ENCODE peak calls at places on chromosome 22, in five cellular contexts. I is OCI-LY7, G is astrocyte, O is mucosa of descending colon, U is foreskin fibroblast. L is an unnamed sample.

GRCh38 chr22:45248832-45249561 is 8.3 kb upstream of the KIAA0930 start:
- DNase-seq in I (peak), G (no peak), O (no peak), U (no peak), L (no peak)

GRCh38 chr22:29859976-29860766 is 22.1 kb upstream of the ASCC2 start:
- DNase-seq in I (no peak), G (no peak), O (no peak), U (no peak), L (no peak)

GRCh38 chr22:23220485-23221350 is 40.4 kb downstream of the BCR start:
- DNase-seq in I (peak), G (peak), O (peak), U (peak), L (no peak)

GRCh38 chr22:48382197-48382596 is 1445.5 kb downstream of the BRD1 start:
- DNase-seq in I (no peak), G (no peak), O (no peak), U (no peak), L (no peak)

GRCh38 chr22:49999901-50000586 is 12.5 kb downstream of the IL17REL start:
- DNase-seq in I (no peak), G (no peak), O (no peak), U (no peak), L (no peak)

GRCh38 chr22:25509391-25509791 is 55.1 kb upstream of the GRK3 start:
- DNase-seq in I (no peak), G (peak), O (no peak), U (no peak), L (no peak)

GRCh38 chr22:21687685-21688259 is 22.0 kb downstream of the PPIL2 start:
- DNase-seq in I (no peak), G (no peak), O (no peak), U (no peak), L (no peak)

GRCh38 chr22:39513791-39514190 is 6.6 kb upstream of the ATF4 start:
- DNase-seq in I (no peak), G (no peak), O (no peak), U (no peak), L (no peak)

GRCh38 chr22:24455751-24456426 is 28.5 kb downstream of the ADORA2A start:
- DNase-seq in I (no peak), G (no peak), O (no peak), U (no peak), L (no peak)

DNA sequence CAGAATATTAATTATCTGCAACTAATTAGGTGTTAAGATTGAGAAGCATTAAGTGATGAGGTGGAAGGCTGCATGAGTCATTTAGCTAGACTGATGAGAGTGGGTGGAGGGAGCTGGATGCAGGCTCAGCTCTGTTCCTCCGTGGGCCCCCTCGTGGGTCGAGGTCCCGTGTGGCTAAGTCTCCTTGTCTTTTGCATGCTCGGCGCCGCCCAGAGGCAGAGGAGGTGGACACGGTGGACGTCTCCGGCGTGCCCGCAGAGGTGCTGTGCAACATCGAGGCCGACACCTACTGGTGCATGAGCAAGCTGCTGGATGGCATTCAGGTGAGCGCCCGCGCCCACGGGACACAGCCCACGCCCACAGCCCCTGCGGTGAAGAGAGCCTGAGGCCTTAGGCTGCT is 211.6 kb downstream of the TBC1D22A start:
- DNase-seq in I (no peak), G (no peak), O (no peak), U (no peak), L (no peak)
- H3K4me3 ChIP-seq in I (no peak), G (no peak), O (no peak), U (no peak), L (no peak)

DNA sequence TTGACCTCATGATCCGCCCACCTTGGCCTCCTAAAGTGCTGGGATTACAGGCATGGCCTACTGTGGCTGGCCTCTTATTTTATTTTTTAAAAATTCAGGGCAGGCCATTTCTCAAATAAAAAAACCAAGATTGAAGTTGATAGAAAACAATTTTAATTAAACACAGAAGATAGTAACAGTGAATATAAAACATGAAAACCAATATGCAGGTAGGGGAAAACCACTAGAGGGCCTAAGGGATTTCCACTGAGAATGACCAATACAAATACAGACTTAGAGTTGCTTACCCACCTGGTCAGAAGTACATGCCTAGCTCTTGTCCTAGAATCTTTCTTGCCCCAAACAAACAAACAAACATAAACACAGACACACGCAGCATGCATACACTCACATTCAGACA is 1.7 kb upstream of the RTCB start:
- DNase-seq in I (peak), G (peak), O (no peak), U (peak), L (no peak)
- TF ChIP-seq CTCF in I (peak), G (peak), O (no peak), U (peak), L (peak)

DNA sequence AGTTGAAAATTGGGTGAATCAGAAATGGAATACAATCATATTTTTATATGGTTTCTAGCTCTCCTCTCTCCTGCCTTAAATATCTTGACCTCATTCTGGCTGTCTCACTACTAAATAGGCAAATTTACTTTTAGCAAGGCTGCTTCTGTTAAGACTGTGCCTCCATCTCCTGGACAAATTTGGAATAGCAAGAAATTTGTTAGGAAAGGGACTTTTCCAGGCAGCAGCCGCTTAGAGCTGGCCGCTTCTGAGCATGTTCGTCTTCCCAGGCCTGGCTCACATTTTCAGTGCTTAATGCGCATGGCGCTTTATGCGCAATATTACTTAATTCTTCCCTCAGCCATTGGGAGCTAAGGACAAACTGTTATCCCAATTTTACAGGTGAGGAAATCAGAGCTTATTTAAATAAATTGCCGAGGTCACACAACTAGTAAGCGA is 1.7 kb upstream of the PEX26 start:
- DNase-seq in I (peak), G (peak), O (no peak), U (peak), L (no peak)
- H3K4me3 ChIP-seq in I (peak), G (no peak), O (no peak), U (no peak), L (no peak)

GRCh38 chr22:33088418-33088817 is 30.2 kb upstream of the SYN3 start:
- DNase-seq in I (no peak), G (no peak), O (no peak), U (no peak), L (no peak)

GRCh38 chr22:33082221-33082620 is 24.0 kb upstream of the SYN3 start:
- DNase-seq in I (no peak), G (no peak), O (no peak), U (no peak), L (no peak)

DNA sequence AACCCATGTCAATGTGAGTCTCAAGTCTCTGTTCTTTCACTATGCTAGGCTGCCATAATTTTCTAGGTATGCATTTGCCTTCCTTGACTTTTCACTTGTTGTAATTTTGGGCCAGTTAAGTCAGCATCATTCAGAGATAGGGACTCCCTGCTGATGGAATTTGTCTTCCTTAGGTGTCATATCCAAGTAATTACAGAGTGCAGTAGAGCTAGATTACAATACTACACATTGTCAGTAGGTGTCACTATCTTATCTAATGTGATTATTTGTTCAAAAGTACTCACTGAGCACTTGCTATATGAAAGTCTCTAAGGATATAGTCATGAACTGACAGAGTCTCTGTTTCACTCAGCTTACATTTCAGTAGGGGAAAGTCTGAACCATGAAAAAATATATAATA is 25.0 kb upstream of the SYN3 start:
- DNase-seq in I (peak), G (no peak), O (no peak), U (no peak), L (no peak)
- TF ChIP-seq CTCF in I (peak), G (no peak), O (no peak), U (no peak), L (peak)

GRCh38 chr22:35805466-35805865 is 87.8 kb downstream of the APOL5 start:
- DNase-seq in I (no peak), G (no peak), O (no peak), U (no peak), L (no peak)
- H3K4me3 ChIP-seq in I (no peak), G (no peak), O (no peak), U (no peak), L (no peak)

GRCh38 chr22:38201371-38201717 is 450 bp upstream of the MAFF start:
- DNase-seq in I (no peak), G (no peak), O (no peak), U (no peak), L (no peak)

GRCh38 chr22:38201718-38202436 is at the start of gene MAFF:
- DNase-seq in I (peak), G (peak), O (peak), U (peak), L (no peak)

GRCh38 chr22:38203855-38204497 is 2.2 kb downstream of the MAFF start:
- DNase-seq in I (peak), G (peak), O (no peak), U (peak), L (no peak)

GRCh38 chr22:38203090-38203810 is 1.5 kb downstream of the MAFF start:
- DNase-seq in I (peak), G (no peak), O (peak), U (no peak), L (no peak)

DNA sequence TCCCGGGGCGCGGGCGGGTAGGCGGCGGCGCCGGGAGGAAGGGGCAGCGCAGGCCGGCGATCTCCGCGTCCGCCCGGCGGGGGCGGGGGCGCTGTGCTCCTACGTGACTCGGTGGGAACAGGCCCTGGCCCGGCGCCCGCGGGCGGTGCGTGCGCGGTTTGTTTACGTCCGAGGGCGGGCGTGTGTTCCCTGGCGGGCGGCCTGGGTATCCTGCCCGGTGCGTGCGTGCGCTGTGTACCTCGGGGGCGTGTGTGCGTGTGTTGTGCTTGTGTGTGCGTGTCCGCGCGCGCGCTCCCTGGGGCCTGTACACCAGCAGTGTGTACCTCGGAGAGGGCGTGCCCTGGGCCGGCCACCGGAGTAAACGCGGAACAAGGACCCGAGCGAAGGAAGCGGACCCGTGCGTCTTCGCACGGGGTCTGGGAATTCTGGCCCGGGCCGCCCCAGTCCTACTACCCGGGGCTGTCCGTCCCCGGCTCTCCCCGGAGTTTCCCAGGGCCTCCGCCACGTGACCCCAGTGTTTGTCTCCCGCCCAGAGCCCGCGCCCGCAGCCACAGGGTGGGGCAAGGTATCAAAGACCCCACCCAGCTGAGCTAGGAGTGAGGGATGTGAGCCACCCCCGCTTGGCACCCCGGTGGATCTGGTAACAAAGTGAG is 769 bp downstream of the MAFF start:
- DNase-seq in I (peak), G (peak), O (peak), U (peak), L (no peak)
- TF ChIP-seq CTCF in I (peak), G (no peak), O (no peak), U (no peak), L (no peak)

GRCh38 chr22:19691007-19691720 is 23.1 kb upstream of the SEPTIN5 start:
- DNase-seq in I (no peak), G (no peak), O (no peak), U (no peak), L (no peak)
- H3K4me3 ChIP-seq in I (no peak), G (peak), O (no peak), U (no peak), L (peak)